ENCODE peak calls at places on chromosomes 5 and 9, in four cellular contexts. One of them, this sample, is unnamed. For H3K4me1, the result is how much of the 10 kb centered on the place peaks cover.

GRCh38 chr9:98519641-98520040 is 189.1 kb downstream of the GABBR2 start:
- DNase-seq in neural progenitor cell: no peak
- DNase-seq in left ventricle myocardium inferior: no peak
- DNase-seq in heart left ventricle: no peak
- DNase-seq in this sample: no peak

GRCh38 chr5:159412284-159413046 is 82.2 kb upstream of the IL12B start:
- DNase-seq in heart left ventricle: no peak
- DNase-seq in left ventricle myocardium inferior: no peak
- DNase-seq in neural progenitor cell: no peak
- DNase-seq in this sample: no peak

GRCh38 chr9:119349548-119349947 is 19.7 kb downstream of the BRINP1 start:
- DNase-seq in heart left ventricle: no peak
- DNase-seq in left ventricle myocardium inferior: no peak
- DNase-seq in neural progenitor cell: peak
- DNase-seq in this sample: no peak

GRCh38 chr9:31590091-31590490 is 794.4 kb upstream of the ACO1 start:
- DNase-seq in neural progenitor cell: no peak
- DNase-seq in left ventricle myocardium inferior: no peak
- DNase-seq in heart left ventricle: no peak
- DNase-seq in this sample: no peak

GRCh38 chr9:25964239-25964638 is 286.0 kb upstream of the TUSC1 start:
- DNase-seq in heart left ventricle: no peak
- DNase-seq in left ventricle myocardium inferior: no peak
- DNase-seq in neural progenitor cell: peak
- DNase-seq in this sample: no peak

GRCh38 chr9:95333426-95333825 is 15.9 kb upstream of the FANCC start:
- DNase-seq in left ventricle myocardium inferior: no peak
- DNase-seq in neural progenitor cell: no peak
- DNase-seq in heart left ventricle: no peak
- DNase-seq in this sample: no peak

GRCh38 chr5:93186031-93186682 is 394.9 kb downstream of the NR2F1-AS1 start:
- DNase-seq in neural progenitor cell: no peak
- DNase-seq in left ventricle myocardium inferior: no peak
- DNase-seq in heart left ventricle: no peak
- DNase-seq in this sample: no peak

GRCh38 chr5:173143567-173143966 is 764 bp upstream of the BNIP1 start:
- DNase-seq in neural progenitor cell: no peak
- DNase-seq in heart left ventricle: no peak
- DNase-seq in left ventricle myocardium inferior: no peak
- DNase-seq in this sample: no peak

GRCh38 chr5:123868267-123868666 is 356.3 kb downstream of the CSNK1G3 start:
- DNase-seq in heart left ventricle: no peak
- DNase-seq in neural progenitor cell: no peak
- DNase-seq in left ventricle myocardium inferior: no peak
- DNase-seq in this sample: no peak

GRCh38 chr9:109010676-109011655 is 2.3 kb downstream of the CTNNAL1 start:
- DNase-seq in heart left ventricle: no peak
- DNase-seq in neural progenitor cell: no peak
- DNase-seq in left ventricle myocardium inferior: no peak
- DNase-seq in this sample: no peak

GRCh38 chr5:177432905-177433657 is 6.6 kb downstream of the GRK6 start:
- DNase-seq in left ventricle myocardium inferior: no peak
- DNase-seq in neural progenitor cell: no peak
- DNase-seq in heart left ventricle: no peak
- DNase-seq in this sample: no peak

GRCh38 chr5:61252643-61252925 is 79.5 kb upstream of the ZSWIM6 start:
- DNase-seq in left ventricle myocardium inferior: no peak
- DNase-seq in heart left ventricle: no peak
- DNase-seq in neural progenitor cell: no peak
- DNase-seq in this sample: no peak

GRCh38 chr9:129138476-129139232 is 27.4 kb downstream of the PTPA start:
- DNase-seq in heart left ventricle: peak
- DNase-seq in left ventricle myocardium inferior: peak
- DNase-seq in neural progenitor cell: no peak
- DNase-seq in this sample: peak

GRCh38 chr5:113939959-113940358 is 421.9 kb upstream of the KCNN2 start:
- DNase-seq in heart left ventricle: no peak
- DNase-seq in neural progenitor cell: no peak
- DNase-seq in left ventricle myocardium inferior: no peak
- DNase-seq in this sample: no peak

GRCh38 chr5:86885011-86885410 is 267.3 kb downstream of the COX7C start:
- DNase-seq in left ventricle myocardium inferior: no peak
- DNase-seq in heart left ventricle: no peak
- DNase-seq in neural progenitor cell: no peak
- DNase-seq in this sample: no peak

GRCh38 chr9:100322954-100323536 is 29.7 kb downstream of the TEX10 start:
- DNase-seq in neural progenitor cell: peak
- DNase-seq in left ventricle myocardium inferior: no peak
- DNase-seq in heart left ventricle: no peak
- DNase-seq in this sample: no peak

GRCh38 chr9:105195259-105195658 is 49.2 kb upstream of the SLC44A1 start:
- DNase-seq in left ventricle myocardium inferior: no peak
- DNase-seq in neural progenitor cell: no peak
- DNase-seq in heart left ventricle: no peak
- DNase-seq in this sample: no peak

GRCh38 chr9:36980148-36980974 is 53.7 kb downstream of the PAX5 start:
- DNase-seq in left ventricle myocardium inferior: no peak
- DNase-seq in neural progenitor cell: peak
- DNase-seq in heart left ventricle: no peak
- DNase-seq in this sample: no peak

GRCh38 chr5:66443462-66444130 is 152.6 kb upstream of the MAST4 start:
- DNase-seq in neural progenitor cell: no peak
- DNase-seq in left ventricle myocardium inferior: no peak
- DNase-seq in heart left ventricle: no peak
- DNase-seq in this sample: no peak

GRCh38 chr9:105173306-105173705 is 71.1 kb upstream of the SLC44A1 start:
- DNase-seq in heart left ventricle: no peak
- DNase-seq in neural progenitor cell: peak
- DNase-seq in left ventricle myocardium inferior: no peak
- DNase-seq in this sample: no peak

GRCh38 chr5:129107637-129108036 is 13.1 kb downstream of the ISOC1 start:
- DNase-seq in heart left ventricle: no peak
- DNase-seq in left ventricle myocardium inferior: no peak
- DNase-seq in neural progenitor cell: no peak
- DNase-seq in this sample: no peak

GRCh38 chr5:115549154-115549553 is 4.6 kb upstream of the FEM1C start:
- DNase-seq in heart left ventricle: no peak
- DNase-seq in left ventricle myocardium inferior: no peak
- DNase-seq in neural progenitor cell: peak
- DNase-seq in this sample: no peak

GRCh38 chr5:55333811-55334210 is 26.0 kb downstream of the MTREX start:
- DNase-seq in neural progenitor cell: no peak
- DNase-seq in left ventricle myocardium inferior: no peak
- DNase-seq in heart left ventricle: no peak
- DNase-seq in this sample: no peak

GRCh38 chr9:129822825-129823162 is 1.1 kb downstream of the TOR1A start:
- DNase-seq in heart left ventricle: no peak
- DNase-seq in neural progenitor cell: no peak
- DNase-seq in left ventricle myocardium inferior: no peak
- DNase-seq in this sample: no peak

GRCh38 chr5:32259033-32259432 is 53.7 kb downstream of the MTMR12 start:
- DNase-seq in heart left ventricle: no peak
- DNase-seq in left ventricle myocardium inferior: no peak
- DNase-seq in neural progenitor cell: no peak
- DNase-seq in this sample: no peak

GRCh38 chr5:42767491-42768105 is 11.0 kb downstream of the CCDC152 start:
- DNase-seq in left ventricle myocardium inferior: no peak
- DNase-seq in neural progenitor cell: peak
- DNase-seq in heart left ventricle: no peak
- DNase-seq in this sample: no peak

GRCh38 chr9:107389617-107390071 is 99.9 kb downstream of the KLF4 start:
- DNase-seq in heart left ventricle: peak
- DNase-seq in left ventricle myocardium inferior: peak
- DNase-seq in neural progenitor cell: no peak
- DNase-seq in this sample: peak

GRCh38 chr5:177366528-177367322 is 9.0 kb downstream of the RGS14 start:
- DNase-seq in left ventricle myocardium inferior: peak
- DNase-seq in heart left ventricle: peak
- DNase-seq in neural progenitor cell: peak
- DNase-seq in this sample: peak

GRCh38 chr9:120885459-120885858 is 8.5 kb upstream of the PHF19 start:
- DNase-seq in left ventricle myocardium inferior: no peak
- DNase-seq in neural progenitor cell: no peak
- DNase-seq in heart left ventricle: no peak
- DNase-seq in this sample: no peak
- H3K4me1 ChIP-seq in left ventricle myocardium inferior: under half
- H3K4me1 ChIP-seq in neural progenitor cell: under half
- H3K4me1 ChIP-seq in heart left ventricle: under half
- H3K4me1 ChIP-seq in this sample: under half

DNA sequence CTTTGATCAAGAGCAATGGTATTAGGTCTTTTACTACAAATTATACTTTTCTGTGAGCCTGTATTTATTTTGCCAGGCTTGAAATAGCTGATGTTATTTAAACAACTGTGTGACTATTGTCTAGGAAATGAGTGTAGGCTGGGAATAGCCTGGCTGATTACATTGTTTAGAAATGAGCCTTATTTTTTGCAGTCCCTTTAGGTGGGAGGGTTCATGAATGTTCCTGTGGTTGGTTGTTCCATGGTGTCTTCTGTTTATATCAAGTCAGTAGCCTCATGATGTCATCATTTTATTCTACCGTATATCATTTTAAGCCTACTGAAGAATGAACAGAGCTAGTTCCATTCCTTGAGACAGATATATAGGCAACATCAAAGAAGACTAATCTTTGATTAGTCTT is 53.0 kb downstream of the MAP1B start:
- DNase-seq in left ventricle myocardium inferior: no peak
- DNase-seq in neural progenitor cell: no peak
- DNase-seq in heart left ventricle: no peak
- DNase-seq in this sample: no peak
- H3K4me3 ChIP-seq in left ventricle myocardium inferior: no peak
- H3K4me3 ChIP-seq in neural progenitor cell: no peak
- H3K4me3 ChIP-seq in heart left ventricle: no peak
- H3K4me3 ChIP-seq in this sample: no peak

GRCh38 chr5:151450605-151451004 is 3.2 kb downstream of the SLC36A1 start:
- DNase-seq in left ventricle myocardium inferior: no peak
- DNase-seq in neural progenitor cell: no peak
- DNase-seq in heart left ventricle: no peak
- DNase-seq in this sample: no peak

GRCh38 chr5:151449288-151449687 is 1.9 kb downstream of the SLC36A1 start:
- DNase-seq in neural progenitor cell: peak
- DNase-seq in left ventricle myocardium inferior: no peak
- DNase-seq in heart left ventricle: no peak
- DNase-seq in this sample: no peak

GRCh38 chr5:151449836-151450235 is 2.4 kb downstream of the SLC36A1 start:
- DNase-seq in neural progenitor cell: no peak
- DNase-seq in heart left ventricle: no peak
- DNase-seq in left ventricle myocardium inferior: no peak
- DNase-seq in this sample: no peak

GRCh38 chr5:151454166-151454565 is 6.8 kb downstream of the SLC36A1 start:
- DNase-seq in heart left ventricle: no peak
- DNase-seq in left ventricle myocardium inferior: no peak
- DNase-seq in neural progenitor cell: no peak
- DNase-seq in this sample: no peak

GRCh38 chr5:151451626-151452520 is 4.5 kb downstream of the SLC36A1 start:
- DNase-seq in left ventricle myocardium inferior: no peak
- DNase-seq in heart left ventricle: no peak
- DNase-seq in neural progenitor cell: no peak
- DNase-seq in this sample: no peak
- H3K4me1 ChIP-seq in left ventricle myocardium inferior: under half
- H3K4me1 ChIP-seq in heart left ventricle: under half
- H3K4me1 ChIP-seq in neural progenitor cell: under half
- H3K4me1 ChIP-seq in this sample: under half

GRCh38 chr5:78992136-78992535 is 7.0 kb upstream of the ARSB start:
- DNase-seq in left ventricle myocardium inferior: no peak
- DNase-seq in heart left ventricle: no peak
- DNase-seq in neural progenitor cell: no peak
- DNase-seq in this sample: no peak
- H3K4me3 ChIP-seq in left ventricle myocardium inferior: no peak
- H3K4me3 ChIP-seq in heart left ventricle: no peak
- H3K4me3 ChIP-seq in neural progenitor cell: no peak
- H3K4me3 ChIP-seq in this sample: no peak

DNA sequence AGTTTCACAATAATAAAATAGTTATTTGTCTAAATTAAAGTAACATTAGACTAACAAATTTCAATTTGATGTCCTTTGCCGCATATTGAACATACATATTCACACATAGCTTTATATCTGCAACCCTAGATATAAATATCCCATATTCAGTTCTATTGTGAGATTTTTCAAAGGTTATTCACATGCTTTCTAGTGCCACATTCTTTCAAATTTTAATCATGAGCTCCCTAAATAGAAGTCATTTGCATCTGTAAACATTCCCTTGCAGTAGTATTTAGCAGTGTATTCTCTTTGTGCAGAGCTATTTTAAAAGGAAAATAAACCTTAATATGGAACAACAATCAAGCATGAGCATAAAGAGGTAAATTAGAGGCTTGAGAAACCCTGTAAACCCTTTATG is 267.2 kb downstream of the EFNA5 start:
- DNase-seq in heart left ventricle: no peak
- DNase-seq in left ventricle myocardium inferior: no peak
- DNase-seq in neural progenitor cell: no peak
- DNase-seq in this sample: no peak
- H3K4me1 ChIP-seq in heart left ventricle: under half
- H3K4me1 ChIP-seq in left ventricle myocardium inferior: under half
- H3K4me1 ChIP-seq in neural progenitor cell: under half
- H3K4me1 ChIP-seq in this sample: under half

DNA sequence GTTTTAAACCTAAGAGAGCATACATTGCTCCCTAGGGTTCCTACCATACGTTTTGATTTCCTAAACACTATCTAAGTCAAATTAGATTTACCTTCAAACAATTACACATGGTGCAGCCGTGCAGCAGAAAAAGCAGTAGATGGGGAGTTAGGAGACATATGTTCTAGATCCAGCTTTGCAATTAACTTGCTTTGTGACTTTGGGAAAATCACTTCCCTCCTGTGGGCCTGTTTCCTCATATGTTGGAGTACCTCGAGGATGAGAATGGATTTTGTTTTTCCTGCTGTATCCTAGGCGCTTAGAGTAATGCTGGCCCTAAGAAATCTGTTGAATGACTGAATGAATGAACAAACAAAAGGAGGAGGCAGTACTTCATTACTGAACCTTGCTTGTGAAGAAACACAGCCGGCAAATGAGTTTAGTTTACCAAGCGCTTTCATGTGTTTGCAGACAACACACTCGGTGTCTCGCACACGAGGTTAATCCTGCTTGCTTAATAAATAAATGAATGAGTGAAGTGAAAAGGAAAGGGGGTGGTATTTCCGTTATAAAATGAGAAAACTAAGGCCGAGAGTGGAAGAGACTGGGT is 578 bp downstream of the MRPL50 start:
- DNase-seq in heart left ventricle: no peak
- DNase-seq in left ventricle myocardium inferior: no peak
- DNase-seq in neural progenitor cell: no peak
- DNase-seq in this sample: no peak
- H3K4me3 ChIP-seq in heart left ventricle: peak
- H3K4me3 ChIP-seq in left ventricle myocardium inferior: peak
- H3K4me3 ChIP-seq in neural progenitor cell: peak
- H3K4me3 ChIP-seq in this sample: peak

GRCh38 chr9:137630126-137630525 is 11.3 kb downstream of the EHMT1 start:
- DNase-seq in neural progenitor cell: no peak
- DNase-seq in left ventricle myocardium inferior: no peak
- DNase-seq in heart left ventricle: no peak
- DNase-seq in this sample: no peak
- H3K4me1 ChIP-seq in neural progenitor cell: under half
- H3K4me1 ChIP-seq in left ventricle myocardium inferior: half or more
- H3K4me1 ChIP-seq in heart left ventricle: under half
- H3K4me1 ChIP-seq in this sample: under half

GRCh38 chr9:78713746-78714405 is 417.0 kb downstream of the PSAT1 start:
- DNase-seq in neural progenitor cell: no peak
- DNase-seq in heart left ventricle: no peak
- DNase-seq in left ventricle myocardium inferior: no peak
- DNase-seq in this sample: no peak

GRCh38 chr9:78714591-78714990 is 417.7 kb downstream of the PSAT1 start:
- DNase-seq in left ventricle myocardium inferior: no peak
- DNase-seq in heart left ventricle: no peak
- DNase-seq in neural progenitor cell: no peak
- DNase-seq in this sample: no peak
- H3K4me3 ChIP-seq in left ventricle myocardium inferior: no peak
- H3K4me3 ChIP-seq in heart left ventricle: no peak
- H3K4me3 ChIP-seq in neural progenitor cell: no peak
- H3K4me3 ChIP-seq in this sample: no peak

This sample was measured in right lobe of liver.